ENCODE peak calls at places on chromosomes 12 and 14, in six cellular contexts. Q is PC-9; I is spleen; Z is ovary; X is CD8-positive, alpha-beta T cell; J is PC-3. S is an unnamed sample.

GRCh38 chr14:99677231-99677891 is 6.7 kb upstream of the CYP46A1 start:
- DNase-seq in Q (no peak), I (no peak), Z (no peak), X (no peak), J (no peak), S (no peak)

GRCh38 chr14:65506801-65507200 is 94.3 kb downstream of the FUT8 start:
- DNase-seq in Q (no peak), I (no peak), Z (no peak), X (no peak), J (no peak), S (no peak)

GRCh38 chr12:75974323-75975273 is 57.0 kb downstream of the PHLDA1 start:
- DNase-seq in Q (no peak), I (no peak), Z (no peak), X (no peak), J (no peak), S (no peak)

GRCh38 chr12:26789731-26790644 is 43.0 kb downstream of the ITPR2 start:
- DNase-seq in Q (no peak), I (no peak), Z (no peak), X (no peak), J (peak), S (peak)

GRCh38 chr14:81990312-81990761 is 456.7 kb upstream of the SEL1L start:
- DNase-seq in Q (no peak), I (no peak), Z (no peak), X (no peak), J (peak), S (peak)

GRCh38 chr12:122079038-122079531 is 529 bp downstream of the MLXIP start:
- DNase-seq in Q (peak), I (peak), Z (peak), X (no peak), J (peak), S (peak)

GRCh38 chr12:112937741-112938719 is at the start of gene OAS3:
- DNase-seq in Q (peak), I (peak), Z (peak), X (peak), J (peak), S (peak)

GRCh38 chr12:5588231-5588995 is 156.5 kb downstream of the NTF3 start:
- DNase-seq in Q (no peak), I (no peak), Z (no peak), X (no peak), J (no peak), S (no peak)

GRCh38 chr12:26845057-26845666 is 12.2 kb upstream of the ITPR2 start:
- DNase-seq in Q (no peak), I (no peak), Z (peak), X (no peak), J (peak), S (peak)

GRCh38 chr12:2256453-2256852 is 203.7 kb downstream of the CACNA1C start:
- DNase-seq in Q (no peak), I (no peak), Z (no peak), X (no peak), J (no peak), S (no peak)

GRCh38 chr14:94768521-94769412 is 1.1 kb downstream of the GSC start:
- DNase-seq in Q (no peak), I (peak), Z (peak), X (no peak), J (no peak), S (no peak)

GRCh38 chr12:50626026-50626425 is 121.2 kb downstream of the DIP2B start:
- DNase-seq in Q (no peak), I (no peak), Z (no peak), X (no peak), J (no peak), S (no peak)

GRCh38 chr14:55133416-55133815 is 4.4 kb downstream of the LGALS3 start:
- DNase-seq in Q (no peak), I (no peak), Z (no peak), X (no peak), J (no peak), S (peak)

GRCh38 chr14:92173668-92174067 is 51.9 kb downstream of the CPSF2 start:
- DNase-seq in Q (no peak), I (no peak), Z (no peak), X (no peak), J (no peak), S (no peak)

GRCh38 chr12:108854055-108854452 is 3.3 kb downstream of the SSH1 start:
- DNase-seq in Q (no peak), I (peak), Z (no peak), X (no peak), J (peak), S (peak)

GRCh38 chr12:105341010-105341409 is 10.5 kb downstream of the C12orf75 start:
- DNase-seq in Q (no peak), I (no peak), Z (no peak), X (no peak), J (peak), S (peak)

GRCh38 chr12:66187016-66187415 is 2.0 kb upstream of the IRAK3 start:
- DNase-seq in Q (no peak), I (no peak), Z (no peak), X (no peak), J (no peak), S (no peak)

GRCh38 chr14:55803506-55804197 is 223.6 kb downstream of the KTN1 start:
- DNase-seq in Q (no peak), I (no peak), Z (no peak), X (no peak), J (peak), S (no peak)

GRCh38 chr12:12592930-12593329 is 18.7 kb upstream of the CREBL2 start:
- DNase-seq in Q (peak), I (no peak), Z (no peak), X (no peak), J (peak), S (no peak)

GRCh38 chr12:124727244-124727673 is 136.4 kb downstream of the SCARB1 start:
- DNase-seq in Q (peak), I (peak), Z (no peak), X (no peak), J (peak), S (peak)

GRCh38 chr14:102474934-102475333 is 34.6 kb downstream of the ANKRD9 start:
- DNase-seq in Q (no peak), I (peak), Z (peak), X (no peak), J (no peak), S (no peak)

GRCh38 chr14:96917442-96917963 is 120.3 kb downstream of the VRK1 start:
- DNase-seq in Q (no peak), I (no peak), Z (no peak), X (no peak), J (no peak), S (no peak)

GRCh38 chr12:27355979-27356378 is 23.3 kb downstream of the BMAL2 start:
- DNase-seq in Q (no peak), I (no peak), Z (no peak), X (no peak), J (no peak), S (no peak)

GRCh38 chr12:25995906-25996305 is 37.4 kb downstream of the RASSF8 start:
- DNase-seq in Q (no peak), I (no peak), Z (no peak), X (no peak), J (no peak), S (no peak)

GRCh38 chr12:52132754-52133161 is 53.3 kb downstream of the SMIM41 start:
- DNase-seq in Q (peak), I (peak), Z (peak), X (no peak), J (no peak), S (no peak)

GRCh38 chr12:106139422-106140141 is 828 bp upstream of the NUAK1 start:
- DNase-seq in Q (peak), I (peak), Z (peak), X (no peak), J (peak), S (peak)

GRCh38 chr14:59771577-59771976 is 99.0 kb downstream of the RTN1 start:
- DNase-seq in Q (no peak), I (no peak), Z (no peak), X (no peak), J (peak), S (no peak)

GRCh38 chr12:64180951-64181350 is 41.1 kb downstream of the KICS2 start:
- DNase-seq in Q (peak), I (no peak), Z (no peak), X (no peak), J (peak), S (peak)

GRCh38 chr14:81466854-81467253 is 66.7 kb upstream of the STON2 start:
- DNase-seq in Q (no peak), I (no peak), Z (no peak), X (no peak), J (no peak), S (no peak)

GRCh38 chr12:91111366-91112321 is at the start of gene LUM:
- DNase-seq in Q (no peak), I (no peak), Z (peak), X (no peak), J (peak), S (no peak)

GRCh38 chr12:11755311-11755930 is 105.9 kb downstream of the ETV6 start:
- DNase-seq in Q (no peak), I (no peak), Z (no peak), X (no peak), J (no peak), S (no peak)

GRCh38 chr12:1206118-1206734 is 215.2 kb downstream of the ERC1 start:
- DNase-seq in Q (no peak), I (no peak), Z (no peak), X (no peak), J (no peak), S (no peak)

GRCh38 chr12:124396544-124397398 is 101.9 kb downstream of the RFLNA start:
- DNase-seq in Q (no peak), I (no peak), Z (no peak), X (no peak), J (no peak), S (no peak)

GRCh38 chr12:29082522-29082921 is 66.6 kb upstream of the FAR2 start:
- DNase-seq in Q (no peak), I (no peak), Z (no peak), X (no peak), J (no peak), S (peak)

GRCh38 chr14:106491851-106492250 is 965.5 kb downstream of the TMEM121 start:
- DNase-seq in Q (no peak), I (no peak), Z (no peak), X (no peak), J (peak), S (no peak)

DNA sequence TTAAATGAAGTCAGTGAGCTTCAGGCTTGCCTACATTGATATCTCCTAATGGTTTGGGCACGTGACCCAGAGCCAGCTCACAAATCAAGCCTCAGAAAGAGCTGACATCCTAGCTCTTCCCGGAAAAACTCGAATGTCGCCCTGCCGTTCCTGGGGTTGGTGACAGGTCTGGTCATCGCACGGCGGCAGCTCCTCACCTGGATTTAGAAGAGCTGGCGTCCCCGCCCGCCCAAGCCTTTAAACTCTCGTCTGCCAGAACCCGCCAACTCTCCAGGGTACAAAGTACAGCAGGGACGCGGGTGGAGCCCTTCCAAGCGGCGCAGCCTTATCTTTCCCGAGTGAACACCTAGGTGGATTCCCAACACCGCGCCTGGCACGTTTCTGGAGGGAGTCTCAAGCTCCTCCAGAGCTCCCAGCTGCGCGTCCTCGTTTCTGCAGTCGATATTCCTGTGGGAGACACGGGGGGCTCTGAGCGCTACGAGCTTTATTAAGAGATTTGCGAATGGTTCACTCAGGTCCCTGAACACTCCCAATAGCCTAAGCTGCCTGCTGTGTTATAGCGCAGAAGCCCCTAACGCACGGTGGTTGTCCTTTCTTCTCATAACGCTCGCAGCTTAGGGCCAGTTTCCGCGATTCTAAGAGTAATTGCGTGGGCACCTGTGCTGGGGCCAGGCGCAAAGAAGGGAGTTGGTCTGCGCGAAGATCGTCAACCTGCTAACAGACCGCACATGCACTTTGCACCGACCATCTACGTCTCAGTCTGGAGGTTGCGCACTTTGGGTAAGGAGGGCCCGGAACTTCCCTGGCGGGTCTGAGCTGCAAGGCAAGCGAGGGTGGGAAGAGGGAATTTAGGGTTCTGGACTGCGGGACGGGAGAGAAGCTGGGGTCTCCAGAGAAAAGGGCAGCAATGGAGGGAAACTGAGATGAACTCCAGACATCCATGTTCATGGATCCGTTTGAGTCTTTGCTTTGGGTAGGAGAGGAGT is at the start of gene SSTR1:
- DNase-seq in Q (no peak), I (no peak), Z (no peak), X (no peak), J (no peak), S (no peak)
- H3K27ac ChIP-seq in Q (no peak), I (no peak), Z (no peak), X (no peak), J (no peak), S (no peak)

DNA sequence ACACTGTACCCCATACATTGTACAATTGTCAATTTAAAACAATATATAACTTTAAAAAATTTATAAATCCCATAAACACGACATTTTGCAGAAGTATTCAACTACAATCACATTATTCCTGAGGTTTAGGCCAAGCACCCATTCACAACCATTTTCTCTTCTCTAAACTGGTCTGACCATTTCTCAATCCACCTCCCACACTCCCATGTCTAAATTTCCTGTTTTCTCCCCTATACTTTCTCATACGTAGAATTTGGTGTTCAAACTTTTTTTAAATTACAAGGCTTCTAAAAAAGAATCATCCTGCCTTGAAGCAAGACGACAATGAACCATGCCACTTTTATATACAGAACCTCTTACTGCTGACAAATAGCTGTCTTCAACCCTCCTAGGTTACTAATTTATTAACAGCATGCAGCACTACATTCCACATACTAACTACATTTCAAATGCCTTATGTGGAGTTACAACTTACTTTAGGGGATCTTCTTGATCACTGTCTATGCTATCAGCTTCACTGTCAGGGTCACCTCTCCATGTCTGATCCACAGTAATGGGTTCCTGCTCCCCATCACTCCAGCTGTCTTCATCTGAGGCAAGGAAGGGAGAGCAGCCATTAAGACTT is 3.4 kb downstream of the KANSL2 start:
- DNase-seq in Q (no peak), I (no peak), Z (no peak), X (no peak), J (no peak), S (no peak)
- H3K4me3 ChIP-seq in Q (no peak), I (no peak), Z (no peak), X (no peak), J (peak), S (peak)

GRCh38 chr12:23834076-23834475 is 115.4 kb downstream of the SOX5 start:
- DNase-seq in Q (no peak), I (no peak), Z (no peak), X (no peak), J (no peak), S (no peak)

GRCh38 chr12:23830210-23830609 is 119.3 kb downstream of the SOX5 start:
- DNase-seq in Q (no peak), I (no peak), Z (no peak), X (no peak), J (no peak), S (no peak)

GRCh38 chr12:23827353-23827752 is 122.1 kb downstream of the SOX5 start:
- DNase-seq in Q (no peak), I (no peak), Z (no peak), X (no peak), J (no peak), S (no peak)

GRCh38 chr12:23831739-23832138 is 117.7 kb downstream of the SOX5 start:
- DNase-seq in Q (no peak), I (no peak), Z (no peak), X (no peak), J (no peak), S (no peak)
- H3K27ac ChIP-seq in Q (no peak), I (no peak), Z (no peak), X (no peak), J (no peak), S (no peak)

GRCh38 chr14:21724115-21724973 is 50.7 kb upstream of the OR4E1 start:
- DNase-seq in Q (no peak), I (no peak), Z (no peak), X (no peak), J (no peak), S (no peak)
- H3K4me3 ChIP-seq in Q (no peak), I (no peak), Z (no peak), X (peak), J (no peak), S (no peak)

GRCh38 chr12:93737457-93738198 is 60.5 kb downstream of the CRADD start:
- DNase-seq in Q (no peak), I (no peak), Z (no peak), X (no peak), J (no peak), S (no peak)
- H3K27ac ChIP-seq in Q (no peak), I (no peak), Z (no peak), X (no peak), J (no peak), S (no peak)

GRCh38 chr12:53938276-53939140 is at the start of gene HOXC13:
- DNase-seq in Q (peak), I (no peak), Z (peak), X (no peak), J (peak), S (peak)

GRCh38 chr12:53939141-53940108 is 794 bp downstream of the HOXC13 start:
- DNase-seq in Q (no peak), I (no peak), Z (no peak), X (no peak), J (peak), S (peak)

GRCh38 chr12:53937099-53937498 is 1.5 kb upstream of the HOXC13 start:
- DNase-seq in Q (no peak), I (no peak), Z (no peak), X (no peak), J (no peak), S (no peak)

GRCh38 chr12:53935562-53936341 is 2.9 kb upstream of the HOXC13 start:
- DNase-seq in Q (no peak), I (no peak), Z (no peak), X (no peak), J (no peak), S (no peak)

DNA sequence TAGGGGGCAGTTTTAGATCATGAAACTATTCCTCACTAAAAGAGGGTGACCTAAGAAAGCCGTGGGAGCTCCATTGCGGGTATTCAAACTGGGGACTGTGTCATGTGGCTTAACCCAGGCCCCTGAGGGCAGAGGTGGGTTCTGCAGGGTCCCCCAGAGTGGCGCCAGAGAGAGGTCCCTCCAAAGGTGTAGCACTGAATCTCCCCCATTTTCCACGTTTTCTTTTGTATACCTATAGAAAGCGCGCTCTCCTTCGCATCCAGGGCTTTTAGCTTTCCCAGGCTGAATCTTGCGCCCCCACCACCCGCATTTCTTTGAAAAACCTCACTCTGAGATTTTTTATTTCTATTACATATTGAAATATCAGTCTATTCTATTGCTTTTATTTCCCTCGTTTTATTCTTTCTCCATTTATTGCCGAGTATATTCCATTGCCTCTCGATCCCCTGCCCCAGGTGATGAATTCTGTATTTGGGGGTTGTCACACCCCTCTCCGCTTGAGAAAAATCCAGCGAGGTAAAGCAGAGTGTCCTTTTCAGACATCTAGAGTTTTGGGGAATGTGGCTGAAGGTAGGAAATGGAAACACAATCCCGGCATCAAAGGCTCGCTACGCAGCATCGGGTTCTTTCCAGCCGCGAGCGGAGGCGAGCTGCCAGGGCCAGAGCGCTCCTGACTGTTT is 895 bp upstream of the HOXC13 start:
- DNase-seq in Q (no peak), I (no peak), Z (no peak), X (no peak), J (no peak), S (no peak)
- H3K4me3 ChIP-seq in Q (peak), I (no peak), Z (no peak), X (no peak), J (peak), S (peak)